ENCODE peak calls at places on chromosomes 2 and 18, in seven cellular contexts. One of them, this sample, is unnamed.

GRCh38 chr2:187825-188224 is 76.0 kb downstream of the SH3YL1 start:
- DNase-seq in AG10803: no peak
- DNase-seq in brain microvascular endothelial cell: no peak
- DNase-seq in epithelial cell of esophagus: no peak
- DNase-seq in mammary epithelial cell: no peak
- DNase-seq in psoas muscle: no peak
- DNase-seq in left ventricle myocardium inferior: no peak
- DNase-seq in this sample: no peak

GRCh38 chr2:28976584-28976983 is 4.5 kb upstream of the TOGARAM2 start:
- DNase-seq in AG10803: peak
- DNase-seq in brain microvascular endothelial cell: peak
- DNase-seq in epithelial cell of esophagus: peak
- DNase-seq in mammary epithelial cell: peak
- DNase-seq in psoas muscle: no peak
- DNase-seq in left ventricle myocardium inferior: peak
- DNase-seq in this sample: no peak

GRCh38 chr2:72139471-72139870 is 8.2 kb downstream of the CYP26B1 start:
- DNase-seq in AG10803: no peak
- DNase-seq in brain microvascular endothelial cell: no peak
- DNase-seq in epithelial cell of esophagus: no peak
- DNase-seq in mammary epithelial cell: no peak
- DNase-seq in psoas muscle: no peak
- DNase-seq in left ventricle myocardium inferior: no peak
- DNase-seq in this sample: no peak

GRCh38 chr18:38009335-38009734 is 443.7 kb upstream of the CELF4 start:
- DNase-seq in AG10803: no peak
- DNase-seq in brain microvascular endothelial cell: no peak
- DNase-seq in epithelial cell of esophagus: no peak
- DNase-seq in mammary epithelial cell: no peak
- DNase-seq in psoas muscle: no peak
- DNase-seq in left ventricle myocardium inferior: no peak
- DNase-seq in this sample: no peak

GRCh38 chr18:51621103-51621969 is 423.9 kb upstream of the MEX3C start:
- DNase-seq in AG10803: peak
- DNase-seq in brain microvascular endothelial cell: peak
- DNase-seq in epithelial cell of esophagus: peak
- DNase-seq in mammary epithelial cell: peak
- DNase-seq in psoas muscle: no peak
- DNase-seq in left ventricle myocardium inferior: peak
- DNase-seq in this sample: peak

GRCh38 chr2:38095996-38096861 is 20.3 kb upstream of the CYP1B1 start:
- DNase-seq in AG10803: peak
- DNase-seq in brain microvascular endothelial cell: no peak
- DNase-seq in epithelial cell of esophagus: peak
- DNase-seq in mammary epithelial cell: peak
- DNase-seq in psoas muscle: peak
- DNase-seq in left ventricle myocardium inferior: peak
- DNase-seq in this sample: peak

GRCh38 chr2:1855150-1855549 is 110.8 kb upstream of the PXDN start:
- DNase-seq in AG10803: no peak
- DNase-seq in brain microvascular endothelial cell: peak
- DNase-seq in epithelial cell of esophagus: no peak
- DNase-seq in mammary epithelial cell: no peak
- DNase-seq in psoas muscle: no peak
- DNase-seq in left ventricle myocardium inferior: no peak
- DNase-seq in this sample: no peak

GRCh38 chr18:35526476-35527120 is 28.8 kb upstream of the INO80C start:
- DNase-seq in AG10803: no peak
- DNase-seq in brain microvascular endothelial cell: no peak
- DNase-seq in epithelial cell of esophagus: peak
- DNase-seq in mammary epithelial cell: peak
- DNase-seq in psoas muscle: no peak
- DNase-seq in left ventricle myocardium inferior: no peak
- DNase-seq in this sample: peak

GRCh38 chr2:239388236-239389151 is 12.3 kb downstream of the HDAC4 start:
- DNase-seq in AG10803: no peak
- DNase-seq in brain microvascular endothelial cell: no peak
- DNase-seq in epithelial cell of esophagus: no peak
- DNase-seq in mammary epithelial cell: no peak
- DNase-seq in psoas muscle: no peak
- DNase-seq in left ventricle myocardium inferior: no peak
- DNase-seq in this sample: no peak

GRCh38 chr2:108301558-108301957 is 12.9 kb downstream of the SULT1C2 start:
- DNase-seq in AG10803: no peak
- DNase-seq in brain microvascular endothelial cell: no peak
- DNase-seq in epithelial cell of esophagus: no peak
- DNase-seq in mammary epithelial cell: no peak
- DNase-seq in psoas muscle: no peak
- DNase-seq in left ventricle myocardium inferior: no peak
- DNase-seq in this sample: no peak

GRCh38 chr2:71067567-71068217 is 756 bp upstream of the NAGK start:
- DNase-seq in AG10803: no peak
- DNase-seq in brain microvascular endothelial cell: no peak
- DNase-seq in epithelial cell of esophagus: no peak
- DNase-seq in mammary epithelial cell: no peak
- DNase-seq in psoas muscle: no peak
- DNase-seq in left ventricle myocardium inferior: no peak
- DNase-seq in this sample: peak

DNA sequence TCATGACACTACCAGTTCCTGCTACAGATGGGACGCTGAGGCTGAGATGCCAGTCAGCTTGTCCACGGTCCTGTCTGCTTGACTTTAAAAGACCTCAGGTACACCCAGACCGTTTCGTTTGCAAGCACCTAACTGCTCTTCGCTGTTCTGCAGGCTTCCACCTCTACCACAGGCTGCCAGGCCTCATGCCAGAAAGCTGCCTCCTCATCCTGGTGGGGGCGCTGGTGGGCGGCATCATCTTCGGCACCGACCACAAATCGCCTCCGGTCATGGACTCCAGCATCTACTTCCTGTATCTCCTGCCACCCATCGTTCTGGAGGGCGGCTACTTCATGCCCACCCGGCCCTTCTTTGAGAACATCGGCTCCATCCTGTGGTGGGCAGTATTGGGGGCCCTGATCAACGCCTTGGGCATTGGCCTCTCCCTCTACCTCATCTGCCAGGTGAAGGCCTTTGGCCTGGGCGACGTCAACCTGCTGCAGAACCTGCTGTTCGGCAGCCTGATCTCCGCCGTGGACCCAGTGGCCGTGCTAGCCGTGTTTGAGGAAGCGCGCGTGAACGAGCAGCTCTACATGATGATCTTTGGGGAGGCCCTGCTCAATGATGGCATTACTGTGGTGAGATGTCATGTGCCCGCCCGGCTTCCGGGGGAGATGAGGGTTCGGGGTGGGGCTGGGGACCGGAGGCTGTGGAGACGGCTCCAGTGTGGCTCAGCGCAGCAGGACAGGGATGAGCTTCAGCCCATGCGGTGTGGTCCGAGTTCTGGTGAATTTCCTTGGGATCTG is 5.9 kb downstream of the SLC9A4 start:
- DNase-seq in AG10803: no peak
- DNase-seq in brain microvascular endothelial cell: no peak
- DNase-seq in epithelial cell of esophagus: no peak
- DNase-seq in mammary epithelial cell: no peak
- DNase-seq in psoas muscle: no peak
- DNase-seq in left ventricle myocardium inferior: no peak
- DNase-seq in this sample: no peak
- TF ChIP-seq CTCF in AG10803: no peak
- TF ChIP-seq CTCF in brain microvascular endothelial cell: no peak
- TF ChIP-seq CTCF in epithelial cell of esophagus: no peak
- TF ChIP-seq CTCF in mammary epithelial cell: no peak
- TF ChIP-seq CTCF in psoas muscle: no peak
- TF ChIP-seq CTCF in left ventricle myocardium inferior: no peak
- TF ChIP-seq CTCF in this sample: no peak

GRCh38 chr2:127416486-127417001 is 1.7 kb upstream of the PROC start:
- DNase-seq in AG10803: no peak
- DNase-seq in brain microvascular endothelial cell: no peak
- DNase-seq in epithelial cell of esophagus: peak
- DNase-seq in mammary epithelial cell: peak
- DNase-seq in psoas muscle: no peak
- DNase-seq in left ventricle myocardium inferior: no peak
- DNase-seq in this sample: no peak
- H3K4me3 ChIP-seq in AG10803: no peak
- H3K4me3 ChIP-seq in brain microvascular endothelial cell: peak
- H3K4me3 ChIP-seq in epithelial cell of esophagus: peak
- H3K4me3 ChIP-seq in mammary epithelial cell: peak
- H3K4me3 ChIP-seq in psoas muscle: peak
- H3K4me3 ChIP-seq in left ventricle myocardium inferior: peak
- H3K4me3 ChIP-seq in this sample: no peak

GRCh38 chr2:99615247-99615771 is 125.5 kb upstream of the REV1 start:
- DNase-seq in AG10803: no peak
- DNase-seq in brain microvascular endothelial cell: no peak
- DNase-seq in epithelial cell of esophagus: no peak
- DNase-seq in mammary epithelial cell: no peak
- DNase-seq in psoas muscle: peak
- DNase-seq in left ventricle myocardium inferior: no peak
- DNase-seq in this sample: peak
- TF ChIP-seq CTCF in AG10803: peak
- TF ChIP-seq CTCF in brain microvascular endothelial cell: peak
- TF ChIP-seq CTCF in epithelial cell of esophagus: no peak
- TF ChIP-seq CTCF in mammary epithelial cell: peak
- TF ChIP-seq CTCF in psoas muscle: peak
- TF ChIP-seq CTCF in left ventricle myocardium inferior: no peak
- TF ChIP-seq CTCF in this sample: peak

GRCh38 chr2:209459359-209459758 is 35.5 kb downstream of the MAP2 start:
- DNase-seq in AG10803: no peak
- DNase-seq in brain microvascular endothelial cell: no peak
- DNase-seq in epithelial cell of esophagus: peak
- DNase-seq in mammary epithelial cell: no peak
- DNase-seq in psoas muscle: no peak
- DNase-seq in left ventricle myocardium inferior: no peak
- DNase-seq in this sample: no peak

GRCh38 chr2:209460151-209460761 is 36.4 kb downstream of the MAP2 start:
- DNase-seq in AG10803: no peak
- DNase-seq in brain microvascular endothelial cell: no peak
- DNase-seq in epithelial cell of esophagus: peak
- DNase-seq in mammary epithelial cell: no peak
- DNase-seq in psoas muscle: no peak
- DNase-seq in left ventricle myocardium inferior: no peak
- DNase-seq in this sample: peak

GRCh38 chr2:209456489-209456888 is 32.6 kb downstream of the MAP2 start:
- DNase-seq in AG10803: no peak
- DNase-seq in brain microvascular endothelial cell: no peak
- DNase-seq in epithelial cell of esophagus: no peak
- DNase-seq in mammary epithelial cell: no peak
- DNase-seq in psoas muscle: no peak
- DNase-seq in left ventricle myocardium inferior: no peak
- DNase-seq in this sample: no peak

GRCh38 chr2:209463226-209463625 is 39.4 kb downstream of the MAP2 start:
- DNase-seq in AG10803: no peak
- DNase-seq in brain microvascular endothelial cell: no peak
- DNase-seq in epithelial cell of esophagus: no peak
- DNase-seq in mammary epithelial cell: no peak
- DNase-seq in psoas muscle: no peak
- DNase-seq in left ventricle myocardium inferior: no peak
- DNase-seq in this sample: no peak

DNA sequence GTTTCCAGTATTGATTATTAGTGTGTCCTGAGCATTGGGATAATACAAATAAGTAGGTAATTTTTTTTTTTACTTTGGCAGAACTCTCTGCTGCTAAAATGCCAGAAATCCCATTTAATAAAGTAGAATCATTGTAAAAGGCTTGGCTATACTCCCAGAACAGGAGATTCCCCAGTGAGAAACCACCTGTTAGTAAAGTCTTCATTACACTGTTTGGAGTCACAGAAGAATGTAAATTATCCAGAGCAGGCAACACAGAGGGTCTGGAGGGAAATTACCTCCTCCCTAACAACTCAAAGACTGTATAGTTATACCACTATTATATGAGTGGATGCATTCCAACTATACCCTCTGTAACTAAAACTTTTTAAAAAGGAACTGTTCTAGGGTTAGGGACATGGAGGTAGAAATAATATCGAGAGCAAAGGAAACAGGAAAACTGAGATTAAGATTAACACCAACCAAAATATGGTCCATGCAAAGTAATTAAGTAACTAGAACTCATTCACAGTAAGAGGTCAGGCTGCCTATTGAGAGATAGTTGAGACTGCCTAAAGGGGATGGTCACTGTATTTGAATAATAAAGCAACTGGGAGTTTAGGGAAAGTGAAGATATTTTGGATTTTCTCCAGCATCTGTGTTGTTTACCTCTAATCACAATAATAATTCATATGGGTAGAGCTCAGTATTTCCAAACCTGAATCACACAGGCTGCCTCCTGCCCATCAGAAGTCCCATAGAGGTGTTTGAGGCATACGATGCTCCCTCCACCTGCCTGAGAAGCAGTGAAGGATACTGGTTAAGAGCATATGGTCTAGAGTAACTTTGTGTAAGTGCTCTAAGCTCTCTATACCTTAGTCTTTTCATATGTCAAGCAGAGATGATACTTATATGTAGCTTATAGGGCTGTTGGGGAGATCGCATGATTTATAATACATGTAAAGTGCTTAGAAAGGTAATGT is 34.5 kb downstream of the MAP2 start:
- DNase-seq in AG10803: no peak
- DNase-seq in brain microvascular endothelial cell: no peak
- DNase-seq in epithelial cell of esophagus: no peak
- DNase-seq in mammary epithelial cell: no peak
- DNase-seq in psoas muscle: no peak
- DNase-seq in left ventricle myocardium inferior: no peak
- DNase-seq in this sample: no peak
- H3K4me3 ChIP-seq in AG10803: no peak
- H3K4me3 ChIP-seq in brain microvascular endothelial cell: no peak
- H3K4me3 ChIP-seq in epithelial cell of esophagus: no peak
- H3K4me3 ChIP-seq in mammary epithelial cell: no peak
- H3K4me3 ChIP-seq in psoas muscle: no peak
- H3K4me3 ChIP-seq in left ventricle myocardium inferior: no peak
- H3K4me3 ChIP-seq in this sample: no peak

GRCh38 chr2:170770304-170771048 is at the start of gene ERICH2:
- DNase-seq in AG10803: peak
- DNase-seq in brain microvascular endothelial cell: peak
- DNase-seq in epithelial cell of esophagus: peak
- DNase-seq in mammary epithelial cell: peak
- DNase-seq in psoas muscle: peak
- DNase-seq in left ventricle myocardium inferior: peak
- DNase-seq in this sample: peak
- TF ChIP-seq CTCF in AG10803: peak
- TF ChIP-seq CTCF in brain microvascular endothelial cell: peak
- TF ChIP-seq CTCF in epithelial cell of esophagus: peak
- TF ChIP-seq CTCF in mammary epithelial cell: no peak
- TF ChIP-seq CTCF in psoas muscle: peak
- TF ChIP-seq CTCF in left ventricle myocardium inferior: no peak
- TF ChIP-seq CTCF in this sample: peak